ENCODE peak calls at places on chromosomes 11 and 22, in four cellular contexts. G, L, A and V are unnamed samples.

GRCh38 chr22:28905433-28905832 is 22.1 kb downstream of the ZNRF3 start:
- DNase-seq in L (no peak), G (no peak), A (no peak), V (no peak)

GRCh38 chr22:35368386-35368785 is 12.5 kb upstream of the HMOX1 start:
- DNase-seq in A (no peak), L (no peak), G (no peak), V (no peak)

GRCh38 chr22:50009251-50009650 is 3.3 kb downstream of the IL17REL start:
- DNase-seq in L (no peak), A (no peak), G (no peak), V (no peak)

GRCh38 chr22:45425101-45425500 is 11.6 kb downstream of the RIBC2 start:
- DNase-seq in L (no peak), A (no peak), G (peak), V (no peak)

GRCh38 chr11:86743223-86744118 is 56.9 kb upstream of the PRSS23 start:
- DNase-seq in G (peak), L (peak), A (no peak), V (no peak)

GRCh38 chr11:45501277-45501979 is 164.0 kb downstream of the CHST1 start:
- DNase-seq in A (no peak), G (no peak), L (no peak), V (no peak)

GRCh38 chr11:118785362-118785761 is 5.6 kb downstream of the DDX6 start:
- DNase-seq in L (no peak), G (peak), A (no peak), V (no peak)

GRCh38 chr22:17665884-17666283 is 27.3 kb downstream of the BCL2L13 start:
- DNase-seq in G (no peak), A (no peak), L (no peak), V (no peak)

GRCh38 chr22:41574847-41575381 is 14.1 kb downstream of the CSDC2 start:
- DNase-seq in G (no peak), L (no peak), A (no peak), V (no peak)

GRCh38 chr22:29831186-29831921 is 6.7 kb downstream of the ASCC2 start:
- DNase-seq in G (no peak), L (no peak), A (no peak), V (no peak)

GRCh38 chr11:118202599-118203422 is 22.0 kb downstream of the JAML start:
- DNase-seq in L (peak), G (no peak), A (peak), V (no peak)

GRCh38 chr11:114321621-114322257 is 25.5 kb downstream of the NNMT start:
- DNase-seq in G (peak), L (no peak), A (no peak), V (no peak)

GRCh38 chr11:57792870-57793269 is 31.3 kb downstream of the CTNND1 start:
- DNase-seq in L (no peak), A (no peak), G (no peak), V (no peak)

GRCh38 chr11:61472282-61472681 is 36.3 kb upstream of the LRRC10B start:
- DNase-seq in A (no peak), G (peak), L (no peak), V (no peak)

GRCh38 chr22:45552017-45552411 is 49.3 kb downstream of the FBLN1 start:
- DNase-seq in A (no peak), G (no peak), L (no peak), V (no peak)

GRCh38 chr11:78061088-78061920 is 2.4 kb upstream of the THRSP start:
- DNase-seq in G (peak), L (no peak), A (no peak), V (no peak)

GRCh38 chr22:46587492-46588278 is 32.5 kb upstream of the GRAMD4 start:
- DNase-seq in G (no peak), L (peak), A (peak), V (peak)

GRCh38 chr11:289145-289705 is 299 bp downstream of the PGGHG start:
- DNase-seq in G (no peak), L (no peak), A (no peak), V (no peak)

GRCh38 chr11:60897496-60897895 is 8.9 kb downstream of the PRPF19 start:
- DNase-seq in A (no peak), L (no peak), G (no peak), V (no peak)

GRCh38 chr22:33126881-33127280 is 68.7 kb upstream of the SYN3 start:
- DNase-seq in A (no peak), L (no peak), G (no peak), V (no peak)

GRCh38 chr11:2202071-2202899 is 30.7 kb upstream of the TH start:
- DNase-seq in L (no peak), G (no peak), A (no peak), V (no peak)

GRCh38 chr22:33544707-33545106 is 375.6 kb downstream of the LARGE1 start:
- DNase-seq in G (peak), A (no peak), L (no peak), V (no peak)

GRCh38 chr11:83809274-83809673 is 523.1 kb upstream of the CCDC90B start:
- DNase-seq in L (no peak), A (no peak), G (no peak), V (no peak)

GRCh38 chr11:18958221-18958910 is 19.2 kb upstream of the MRGPRX1 start:
- DNase-seq in A (no peak), L (no peak), G (no peak), V (no peak)

GRCh38 chr11:47104337-47104950 is 72.2 kb downstream of the ARFGAP2 start:
- DNase-seq in L (no peak), G (peak), A (no peak), V (no peak)

GRCh38 chr11:11706022-11706421 is 84.2 kb upstream of the GALNT18 start:
- DNase-seq in G (peak), A (no peak), L (no peak), V (no peak)

GRCh38 chr11:118980191-118980881 is 8.8 kb downstream of the FOXR1 start:
- DNase-seq in G (no peak), A (no peak), L (no peak), V (no peak)

GRCh38 chr22:45009881-45010531 is at the start of gene PHF21B:
- DNase-seq in A (no peak), L (peak), G (peak), V (peak)

GRCh38 chr22:29690481-29690880 is 29.3 kb upstream of the CABP7 start:
- DNase-seq in L (no peak), A (no peak), G (peak), V (no peak)

GRCh38 chr11:2750601-2751522 is 51.1 kb upstream of the KCNQ1OT1 start:
- DNase-seq in G (no peak), A (no peak), L (no peak), V (peak)

GRCh38 chr22:30277547-30278344 is 11.1 kb upstream of the OSM start:
- DNase-seq in G (peak), L (no peak), A (no peak), V (no peak)

GRCh38 chr11:3823303-3823702 is 14.9 kb downstream of the PGAP2 start:
- DNase-seq in G (peak), A (no peak), L (no peak), V (no peak)

GRCh38 chr22:40383905-40384304 is 13.5 kb downstream of the SGSM3 start:
- DNase-seq in G (peak), A (no peak), L (no peak), V (no peak)

GRCh38 chr22:46012182-46012880 is 35.4 kb upstream of the WNT7B start:
- DNase-seq in A (no peak), G (no peak), L (no peak), V (no peak)

GRCh38 chr22:41696714-41697113 is 2.6 kb upstream of the MEI1 start:
- DNase-seq in A (no peak), G (no peak), L (no peak), V (no peak)

GRCh38 chr11:69431893-69432738 is 49.3 kb upstream of the LINC01488 start:
- DNase-seq in L (no peak), G (no peak), A (no peak), V (no peak)

GRCh38 chr11:47305734-47306483 is 36.0 kb downstream of the MADD start:
- DNase-seq in A (no peak), G (peak), L (no peak), V (no peak)

GRCh38 chr11:46239801-46240061 is 37.7 kb upstream of the CREB3L1 start:
- DNase-seq in G (peak), A (no peak), L (no peak), V (no peak)

GRCh38 chr22:23215294-23216204 is 35.2 kb downstream of the BCR start:
- DNase-seq in A (no peak), L (no peak), G (peak), V (no peak)